ENCODE peak calls at places on chromosome 20, in ten cellular contexts. X, C, Q, A, L, R, T, K, Z and M are unnamed samples.
A peak's percentile ranks its signal among the peaks of the same experiment; 100 is the strongest.

GRCh38 chr20:23149623-23150279 is 63.6 kb upstream of the CD93 start:
- DNase-seq in R (no peak), X (no peak), A (no peak), T (no peak), Q (no peak), Z (no peak), K (no peak), C (peak; percentile 7), L (peak; percentile 4), M (no peak)

GRCh38 chr20:38330638-38331037 is 15.6 kb upstream of the LBP start:
- DNase-seq in L (no peak), Z (no peak), T (no peak), R (no peak), A (no peak), X (no peak), C (no peak), Q (no peak), K (no peak), M (no peak)

GRCh38 chr20:63395723-63396122 is 34.6 kb upstream of the CHRNA4 start:
- DNase-seq in R (no peak), L (no peak), Z (no peak), C (no peak), A (no peak), T (no peak), Q (no peak), K (no peak), X (no peak), M (no peak)

GRCh38 chr20:17934141-17934862 is 34.3 kb downstream of the SNX5 start:
- DNase-seq in Z (no peak), L (no peak), A (no peak), Q (no peak), C (peak; percentile 64), K (peak; percentile 86), X (no peak), T (peak; percentile 28), R (no peak), M (no peak)

GRCh38 chr20:39829255-39829654 is 859.8 kb downstream of the MAFB start:
- DNase-seq in Q (no peak), T (no peak), C (peak; percentile 58), K (no peak), L (no peak), R (no peak), Z (peak; percentile 23), X (no peak), A (no peak), M (no peak)

GRCh38 chr20:17066955-17067354 is 159.9 kb upstream of the PCSK2 start:
- DNase-seq in A (no peak), K (no peak), C (peak; percentile 32), X (no peak), Z (no peak), R (no peak), Q (no peak), L (no peak), T (no peak), M (no peak)

GRCh38 chr20:50415516-50416268 is 94.5 kb upstream of the PTPN1 start:
- DNase-seq in Z (no peak), R (no peak), X (peak; percentile 100), C (peak; percentile 59), L (peak; percentile 99), Q (no peak), A (no peak), K (peak; percentile 100), T (peak; percentile 77), M (peak; percentile 100)

GRCh38 chr20:1809121-1809520 is 86.1 kb upstream of the SIRPA start:
- DNase-seq in K (no peak), X (no peak), T (peak; percentile 29), R (no peak), C (no peak), A (no peak), Q (no peak), Z (no peak), L (no peak), M (no peak)

GRCh38 chr20:35093245-35093884 is 758 bp upstream of the TRPC4AP start:
- DNase-seq in L (no peak), R (no peak), Z (no peak), Q (peak; percentile 48), X (no peak), A (no peak), K (no peak), C (no peak), T (peak; percentile 27), M (no peak)

GRCh38 chr20:18388860-18389259 is 78.0 kb downstream of the DZANK1 start:
- DNase-seq in K (no peak), Z (no peak), L (no peak), R (no peak), Q (no peak), A (no peak), X (no peak), T (no peak), C (no peak), M (no peak)

GRCh38 chr20:34066476-34067090 is 45.5 kb downstream of the EIF2S2 start:
- DNase-seq in L (no peak), Q (no peak), C (no peak), Z (no peak), X (no peak), R (no peak), A (no peak), K (no peak), T (peak; percentile 39), M (no peak)

GRCh38 chr20:4601630-4602296 is 119.9 kb upstream of the PRND start:
- DNase-seq in A (no peak), X (peak; percentile 64), C (no peak), K (no peak), R (no peak), L (peak; percentile 82), Q (no peak), Z (no peak), T (peak; percentile 27), M (peak; percentile 71)

GRCh38 chr20:11159728-11160127 is 485.9 kb upstream of the JAG1 start:
- DNase-seq in X (no peak), A (no peak), T (no peak), Q (no peak), Z (no peak), R (no peak), L (peak; percentile 23), C (no peak), K (no peak), M (no peak)

GRCh38 chr20:33281550-33282146 is 1.4 kb upstream of the BPIFB1 start:
- DNase-seq in L (no peak), X (no peak), Q (no peak), C (peak; percentile 25), K (no peak), A (no peak), Z (no peak), R (no peak), T (no peak), M (peak; percentile 66)

GRCh38 chr20:59573837-59574236 is 30.5 kb upstream of the PHACTR3 start:
- DNase-seq in T (no peak), C (no peak), K (no peak), A (no peak), Q (no peak), Z (no peak), R (no peak), X (no peak), L (no peak), M (no peak)

GRCh38 chr20:47730744-47731143 is 54.5 kb downstream of the SULF2 start:
- DNase-seq in R (no peak), T (no peak), X (no peak), Z (no peak), K (no peak), Q (no peak), L (no peak), C (no peak), A (no peak), M (no peak)

GRCh38 chr20:36629719-36630340 is 16.2 kb downstream of the SLA2 start:
- DNase-seq in X (no peak), Q (peak; percentile 67), R (peak; percentile 8), Z (peak; percentile 18), C (no peak), T (no peak), A (peak; percentile 47), L (no peak), K (peak; percentile 82), M (no peak)

GRCh38 chr20:57509665-57510237 is 15.2 kb downstream of the CTCFL start:
- DNase-seq in L (no peak), C (peak; percentile 43), T (no peak), Q (no peak), X (no peak), R (no peak), A (no peak), Z (peak; percentile 52), K (no peak), M (no peak)

GRCh38 chr20:63734111-63734945 is 2.1 kb upstream of the LIME1 start:
- DNase-seq in Z (no peak), T (no peak), L (no peak), Q (no peak), A (no peak), R (no peak), C (no peak), X (no peak), K (no peak), M (no peak)

GRCh38 chr20:57627972-57628650 is 7.9 kb upstream of the ZBP1 start:
- DNase-seq in Z (no peak), C (no peak), L (peak; percentile 70), X (peak; percentile 62), T (no peak), R (no peak), Q (peak; percentile 35), A (no peak), K (peak; percentile 68), M (peak; percentile 69)

GRCh38 chr20:54218470-54218869 is 10.6 kb downstream of the PFDN4 start:
- DNase-seq in C (no peak), Z (no peak), T (no peak), Q (no peak), L (no peak), X (no peak), A (no peak), R (no peak), K (no peak), M (no peak)

GRCh38 chr20:19947611-19948264 is 69.4 kb upstream of the NAA20 start:
- DNase-seq in Z (no peak), L (no peak), T (no peak), K (no peak), Q (peak; percentile 15), R (no peak), A (no peak), X (no peak), C (peak; percentile 73), M (no peak)

GRCh38 chr20:18224968-18225568 is 63.3 kb upstream of the ZNF133 start:
- DNase-seq in R (no peak), A (no peak), Q (no peak), Z (peak; percentile 4), C (no peak), K (no peak), T (peak; percentile 48), L (peak; percentile 14), X (peak; percentile 49), M (peak; percentile 48)

GRCh38 chr20:10356628-10357027 is 77.4 kb downstream of the MKKS start:
- DNase-seq in L (no peak), Z (no peak), X (no peak), Q (no peak), R (no peak), A (no peak), T (no peak), C (no peak), K (no peak), M (no peak)

GRCh38 chr20:38726849-38727601 is 2.7 kb downstream of the SLC32A1 start:
- DNase-seq in Q (peak; percentile 86), A (peak; percentile 40), L (no peak), X (peak; percentile 39), K (no peak), C (peak; percentile 97), T (no peak), Z (peak; percentile 94), R (peak; percentile 12), M (no peak)

GRCh38 chr20:51639206-51639832 is 96.8 kb upstream of the NFATC2 start:
- DNase-seq in R (no peak), Q (peak; percentile 75), A (peak; percentile 28), L (peak; percentile 44), X (peak; percentile 73), Z (peak; percentile 85), C (peak; percentile 81), T (no peak), K (peak; percentile 87), M (peak; percentile 73)

GRCh38 chr20:33493076-33493766 is 3.3 kb downstream of the CBFA2T2 start:
- DNase-seq in K (peak; percentile 15), A (no peak), X (no peak), Z (no peak), Q (no peak), R (no peak), T (no peak), L (no peak), C (no peak), M (no peak)

GRCh38 chr20:62824476-62825287 is 7.8 kb downstream of the COL9A3 start:
- DNase-seq in Z (no peak), C (peak; percentile 75), L (no peak), R (no peak), X (no peak), Q (peak; percentile 59), T (no peak), K (no peak), A (no peak), M (no peak)